ENCODE peak calls at places on chromosomes 13 and 19, in six cellular contexts. R, Q, Y, I, W and U are unnamed samples.

GRCh38 chr13:50428183-50428877 is 413.1 kb downstream of the KCNRG start:
- DNase-seq in R (no peak), Q (no peak), Y (no peak), I (no peak), W (no peak), U (no peak)

GRCh38 chr13:46595136-46595917 is 42.4 kb downstream of the LRCH1 start:
- DNase-seq in R (peak; percentile 51), Q (no peak), Y (no peak), I (peak; percentile 55), W (no peak), U (no peak)

GRCh38 chr13:45602183-45602582 is 13.4 kb downstream of the ERICH6B start:
- DNase-seq in R (peak; percentile 33), Q (no peak), Y (peak; percentile 17), I (no peak), W (no peak), U (no peak)

GRCh38 chr13:97660488-97661086 is 226.6 kb downstream of the RAP2A start:
- DNase-seq in R (peak; percentile 25), Q (no peak), Y (no peak), I (no peak), W (no peak), U (no peak)

GRCh38 chr13:61908906-61909305 is 493.3 kb upstream of the PCDH20 start:
- DNase-seq in R (no peak), Q (no peak), Y (no peak), I (no peak), W (no peak), U (no peak)

GRCh38 chr13:91017669-91018053 is 329.8 kb upstream of the MIR17HG start:
- DNase-seq in R (no peak), Q (no peak), Y (peak; percentile 41), I (peak; percentile 20), W (no peak), U (no peak)

GRCh38 chr19:32607479-32607878 is 26.5 kb downstream of the PDCD5 start:
- DNase-seq in R (no peak), Q (no peak), Y (no peak), I (no peak), W (no peak), U (no peak)

GRCh38 chr13:80873589-80873988 is 532.7 kb upstream of the SPRY2 start:
- DNase-seq in R (no peak), Q (no peak), Y (no peak), I (no peak), W (no peak), U (no peak)

GRCh38 chr19:36489920-36490415 is 607 bp upstream of the ZNF566 start:
- DNase-seq in R (peak; percentile 96), Q (peak; percentile 90), Y (peak; percentile 98), I (no peak), W (peak; percentile 78), U (no peak)

GRCh38 chr13:29532136-29532535 is 63.4 kb downstream of the SLC7A1 start:
- DNase-seq in R (no peak), Q (no peak), Y (no peak), I (no peak), W (no peak), U (no peak)

GRCh38 chr19:42455621-42456081 is 12.9 kb upstream of the CXCL17 start:
- DNase-seq in R (no peak), Q (no peak), Y (peak; percentile 83), I (peak; percentile 68), W (no peak), U (no peak)

GRCh38 chr13:46176756-46177155 is 5.2 kb downstream of the LCP1 start:
- DNase-seq in R (no peak), Q (no peak), Y (no peak), I (no peak), W (no peak), U (no peak)

GRCh38 chr19:10695401-10696398 is 5.5 kb upstream of the QTRT1 start:
- DNase-seq in R (peak; percentile 96), Q (peak; percentile 93), Y (peak; percentile 92), I (peak; percentile 91), W (peak; percentile 94), U (peak; percentile 93)

GRCh38 chr13:19927117-19927734 is 31.3 kb upstream of the ZMYM2 start:
- DNase-seq in R (peak; percentile 34), Q (peak; percentile 13), Y (peak; percentile 40), I (no peak), W (no peak), U (peak; percentile 42)

GRCh38 chr19:49643466-49643865 is 1.5 kb downstream of the SCAF1 start:
- DNase-seq in R (no peak), Q (no peak), Y (no peak), I (no peak), W (no peak), U (no peak)

GRCh38 chr13:36131215-36131930 is at the start of gene DCLK1:
- DNase-seq in R (peak; percentile 39), Q (no peak), Y (no peak), I (peak; percentile 31), W (peak; percentile 79), U (peak; percentile 66)

DNA sequence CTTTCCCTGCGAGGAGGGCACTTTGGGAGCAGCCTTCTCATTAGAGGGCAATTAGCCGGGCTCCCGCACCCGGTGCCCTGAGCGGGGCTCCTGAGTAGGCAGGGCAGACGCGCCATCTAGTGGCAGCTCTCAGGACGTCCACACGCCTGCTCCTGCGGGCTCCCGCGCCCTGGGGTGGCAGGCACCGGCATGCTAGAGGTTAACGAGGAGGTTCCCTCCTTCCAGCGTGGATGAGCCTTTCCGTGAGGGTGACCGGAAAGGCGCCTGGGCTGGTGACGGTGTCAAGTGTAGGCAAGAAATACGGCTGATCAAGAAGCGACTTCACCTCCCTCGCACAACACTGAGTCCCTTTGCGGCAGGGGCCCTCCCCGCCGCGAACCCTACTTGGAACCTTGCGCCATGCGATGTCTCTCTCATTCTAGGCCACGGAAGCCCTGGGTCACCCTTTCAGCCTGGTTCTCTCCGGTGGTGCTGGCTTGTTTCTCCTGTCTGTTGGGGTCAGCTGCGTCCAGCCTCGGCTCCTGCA is 67.7 kb downstream of the ALOX5AP start:
- DNase-seq in R (peak; percentile 82), Q (peak; percentile 66), Y (peak; percentile 71), I (peak; percentile 57), W (peak; percentile 88), U (peak; percentile 71)
- H3K4me3 ChIP-seq in R (peak overlapping the region; percentile 28), Q (peak overlapping the region; percentile 45), Y (no peak overlapping the region), I (no peak overlapping the region), W (peak overlapping the region; percentile 57), U (no peak overlapping the region)

DNA sequence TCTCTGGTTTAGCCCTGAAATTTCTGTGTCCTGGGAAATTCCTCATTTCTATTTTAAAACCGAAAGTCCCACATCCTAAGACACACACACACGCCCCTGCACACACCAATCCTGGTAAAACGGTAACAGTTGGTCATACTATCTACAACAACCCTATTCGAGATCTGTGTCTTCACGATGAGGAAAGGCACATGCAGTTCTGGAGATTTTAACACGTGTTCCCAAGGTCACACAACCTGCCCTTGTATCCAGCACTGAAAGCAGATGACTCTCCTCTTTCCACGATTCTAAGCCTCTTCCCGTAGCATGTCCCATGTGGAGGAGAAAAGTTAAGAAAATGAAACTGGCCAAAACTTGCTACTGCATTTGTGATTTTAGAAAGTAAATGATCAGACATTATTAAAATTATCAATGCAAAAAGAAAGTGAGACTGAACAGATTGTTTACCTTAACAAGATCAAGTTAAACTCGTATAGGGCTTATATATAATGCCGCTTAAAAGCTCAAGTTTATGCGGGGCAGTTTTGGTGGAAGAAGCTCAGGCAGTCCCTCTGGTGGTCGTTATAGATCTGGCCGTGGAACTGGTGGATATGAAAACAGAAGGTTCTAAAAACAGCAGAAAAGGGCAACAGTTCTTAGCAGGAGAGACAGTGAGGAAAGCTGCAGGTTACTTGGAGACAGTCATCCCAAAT is 32.7 kb downstream of the VSTM1 start:
- DNase-seq in R (peak; percentile 49), Q (peak; percentile 41), Y (peak; percentile 48), I (no peak), W (no peak), U (no peak)
- TF ChIP-seq CTCF in R (peak; percentile 57), Q (peak; percentile 65), Y (peak; percentile 55), I (peak; percentile 32), W (peak; percentile 13), U (peak; percentile 54)

GRCh38 chr19:39492225-39492624 is 6.5 kb upstream of the DLL3 start:
- DNase-seq in R (no peak), Q (no peak), Y (no peak), I (no peak), W (no peak), U (no peak)

GRCh38 chr19:39497850-39498261 is 891 bp upstream of the DLL3 start:
- DNase-seq in R (peak; percentile 29), Q (no peak), Y (peak; percentile 69), I (peak; percentile 44), W (peak; percentile 49), U (peak; percentile 34)

GRCh38 chr19:39492788-39493187 is 6.0 kb upstream of the DLL3 start:
- DNase-seq in R (no peak), Q (no peak), Y (no peak), I (no peak), W (no peak), U (no peak)

GRCh38 chr19:39496063-39496462 is 2.7 kb upstream of the DLL3 start:
- DNase-seq in R (no peak), Q (no peak), Y (no peak), I (no peak), W (no peak), U (no peak)

DNA sequence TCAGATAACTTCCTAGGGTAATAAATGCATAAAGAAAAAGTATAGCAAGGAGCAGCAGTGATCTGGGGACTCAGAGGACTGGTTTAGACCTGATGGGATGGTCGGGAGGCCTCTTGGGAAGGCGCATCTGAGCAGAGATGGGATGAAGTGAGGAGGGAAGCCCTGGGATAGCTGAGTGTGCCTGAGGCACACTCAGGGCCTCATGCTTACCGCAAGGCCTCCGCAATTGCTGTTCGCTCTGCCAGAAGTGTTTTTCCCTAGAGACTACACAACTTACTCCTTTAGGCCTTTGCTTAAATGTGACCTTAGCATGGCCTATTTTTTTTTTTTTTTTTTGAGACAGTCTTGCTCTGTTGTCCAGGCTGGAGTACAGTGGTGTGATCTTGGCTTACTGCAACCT is 4.1 kb upstream of the DLL3 start:
- DNase-seq in R (no peak), Q (no peak), Y (no peak), I (no peak), W (no peak), U (no peak)
- H3K4me3 ChIP-seq in R (no peak overlapping the region), Q (no peak overlapping the region), Y (no peak overlapping the region), I (no peak overlapping the region), W (no peak overlapping the region), U (no peak overlapping the region)

DNA sequence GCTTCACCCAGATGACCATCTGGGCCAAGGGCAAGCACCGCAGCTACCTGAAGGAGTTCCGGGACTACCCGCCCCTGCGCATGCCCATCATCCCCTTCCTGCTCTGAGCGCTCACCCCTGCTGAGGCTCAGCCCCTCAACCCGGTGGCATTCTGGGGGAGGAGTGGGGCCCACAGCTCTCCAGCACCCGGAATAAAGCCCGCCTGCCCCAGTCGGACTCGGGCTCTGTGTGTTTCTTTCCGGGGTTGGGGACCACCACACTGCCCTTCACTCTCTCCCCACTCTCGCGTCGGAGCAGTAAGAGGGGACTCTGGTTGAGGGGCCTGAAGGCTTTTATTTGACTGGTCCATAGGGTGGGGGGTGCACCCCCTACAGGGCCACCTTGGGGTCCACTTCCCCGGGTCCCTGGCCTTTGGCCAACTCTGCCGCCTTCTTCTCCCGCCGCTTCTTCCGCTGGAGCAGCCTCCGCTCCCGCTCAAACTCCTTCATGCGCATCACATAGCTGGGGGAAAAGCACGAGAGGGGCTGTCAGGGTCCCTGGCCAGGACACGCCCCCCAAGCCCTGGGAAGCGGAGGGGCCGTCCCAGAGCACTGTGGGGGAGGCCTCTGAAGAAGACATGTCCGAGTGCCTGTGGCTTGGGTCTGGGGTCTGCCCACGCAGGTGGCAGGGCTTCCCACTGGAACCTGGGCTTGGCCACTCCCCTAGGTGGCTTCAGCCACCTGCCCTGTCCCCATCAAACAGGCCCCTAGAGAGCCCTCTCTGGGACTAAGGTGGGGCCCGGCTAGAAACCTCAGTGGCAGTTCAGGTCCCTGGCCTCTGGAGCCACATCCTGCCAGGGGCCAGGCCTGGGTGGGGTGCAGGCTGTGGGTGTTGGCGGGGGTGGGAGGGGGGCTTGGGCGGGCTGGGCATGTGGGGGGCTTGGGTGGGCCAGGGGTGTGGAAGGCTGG is 5.8 kb downstream of the NDUFB7 start:
- DNase-seq in R (no peak), Q (no peak), Y (no peak), I (no peak), W (no peak), U (no peak)
- TF ChIP-seq CTCF in R (no peak), Q (no peak), Y (no peak), I (no peak), W (no peak), U (no peak)

GRCh38 chr13:51844862-51845573 is at the start of gene TMEM272:
- DNase-seq in R (peak; percentile 45), Q (no peak), Y (peak; percentile 39), I (peak; percentile 42), W (peak; percentile 61), U (peak; percentile 17)
- H3K4me3 ChIP-seq in R (no peak within 1 kb of the TSS), Q (no peak within 1 kb of the TSS), Y (peak within 1 kb of the TSS; percentile 15), I (peak within 1 kb of the TSS; percentile 25), W (peak within 1 kb of the TSS; percentile 29), U (no peak within 1 kb of the TSS)